ENCODE peak calls at places on chromosomes 3 and 15, in ten cellular contexts. R is iPS-NIHi11, M is caudate nucleus, Z is RCC 7860, J is activated T-cell treated with anti-CD3 and anti-CD28 coated beads for 24 hours, H is NCI-H1436, G is iris pigment epithelial cell, C is glutamatergic neuron, X is H9, N is A172. I is an unnamed sample.

GRCh38 chr15:101675796-101676582 is 23.8 kb upstream of the TM2D3 start:
- DNase-seq in R (peak), M (no peak), Z (peak), J (no peak), H (no peak), G (peak), C (no peak), X (peak), N (peak), I (no peak)

GRCh38 chr3:106014518-106014917 is 145.7 kb upstream of the CBLB start:
- DNase-seq in R (no peak), M (no peak), Z (no peak), J (no peak), H (no peak), G (no peak), C (no peak), X (no peak), N (no peak), I (no peak)

GRCh38 chr15:80588801-80589200 is 106.3 kb upstream of the ABHD17C start:
- DNase-seq in R (no peak), M (no peak), Z (peak), J (no peak), H (no peak), G (peak), C (no peak), X (no peak), N (peak), I (no peak)

GRCh38 chr3:69324362-69325025 is 61.4 kb downstream of the FRMD4B start:
- DNase-seq in R (no peak), M (no peak), Z (no peak), J (no peak), H (peak), G (no peak), C (no peak), X (no peak), N (no peak), I (no peak)

GRCh38 chr3:126127452-126127851 is 43.5 kb upstream of the SLC41A3 start:
- DNase-seq in R (no peak), M (no peak), Z (no peak), J (no peak), H (no peak), G (no peak), C (no peak), X (no peak), N (no peak), I (no peak)

GRCh38 chr3:54206874-54207273 is 84.5 kb downstream of the CACNA2D3 start:
- DNase-seq in R (no peak), M (no peak), Z (no peak), J (no peak), H (no peak), G (no peak), C (no peak), X (no peak), N (no peak), I (no peak)

GRCh38 chr3:171892457-171892856 is 49.3 kb downstream of the TMEM212 start:
- DNase-seq in R (no peak), M (no peak), Z (no peak), J (no peak), H (no peak), G (no peak), C (no peak), X (no peak), N (no peak), I (no peak)

GRCh38 chr3:30720586-30721313 is 114.3 kb downstream of the TGFBR2 start:
- DNase-seq in R (no peak), M (no peak), Z (peak), J (no peak), H (no peak), G (peak), C (no peak), X (no peak), N (peak), I (no peak)

GRCh38 chr3:71694358-71694999 is 30.7 kb downstream of the EIF4E3 start:
- DNase-seq in R (no peak), M (no peak), Z (peak), J (no peak), H (no peak), G (peak), C (no peak), X (no peak), N (peak), I (no peak)

GRCh38 chr3:52506266-52506966 is 11.3 kb downstream of the STAB1 start:
- DNase-seq in R (no peak), M (no peak), Z (no peak), J (no peak), H (no peak), G (no peak), C (no peak), X (no peak), N (no peak), I (no peak)

GRCh38 chr15:41914406-41914805 is 20.6 kb upstream of the SPTBN5 start:
- DNase-seq in R (no peak), M (no peak), Z (no peak), J (no peak), H (no peak), G (no peak), C (no peak), X (no peak), N (no peak), I (no peak)

GRCh38 chr3:155352900-155353490 is 59.5 kb upstream of the STRIT1 start:
- DNase-seq in R (peak), M (no peak), Z (peak), J (no peak), H (peak), G (peak), C (no peak), X (no peak), N (peak), I (no peak)

GRCh38 chr3:43004282-43004681 is 25.2 kb downstream of the GASK1A start:
- DNase-seq in R (no peak), M (no peak), Z (no peak), J (no peak), H (no peak), G (peak), C (no peak), X (no peak), N (no peak), I (no peak)

GRCh38 chr3:5210926-5211325 is 23.4 kb downstream of the EDEM1 start:
- DNase-seq in R (no peak), M (no peak), Z (no peak), J (no peak), H (no peak), G (no peak), C (no peak), X (no peak), N (no peak), I (no peak)

GRCh38 chr15:76065267-76065666 is 5.5 kb downstream of the TMEM266 start:
- DNase-seq in R (no peak), M (no peak), Z (no peak), J (no peak), H (no peak), G (no peak), C (no peak), X (no peak), N (no peak), I (no peak)

GRCh38 chr3:169759256-169759655 is 5.6 kb downstream of the TERC start:
- DNase-seq in R (no peak), M (no peak), Z (peak), J (no peak), H (no peak), G (peak), C (no peak), X (no peak), N (peak), I (no peak)

GRCh38 chr3:192907784-192908183 is 9.9 kb downstream of the MB21D2 start:
- DNase-seq in R (no peak), M (no peak), Z (no peak), J (no peak), H (no peak), G (peak), C (no peak), X (no peak), N (no peak), I (no peak)

GRCh38 chr15:57932348-57932747 is 133.2 kb downstream of the ALDH1A2 start:
- DNase-seq in R (no peak), M (no peak), Z (no peak), J (no peak), H (no peak), G (no peak), C (no peak), X (no peak), N (no peak), I (peak)

GRCh38 chr15:81146006-81146405 is 11.9 kb downstream of the CFAP161 start:
- DNase-seq in R (no peak), M (no peak), Z (no peak), J (no peak), H (no peak), G (no peak), C (no peak), X (no peak), N (no peak), I (no peak)

GRCh38 chr15:76309561-76310330 is 1.5 kb downstream of the ETFA start:
- DNase-seq in R (no peak), M (no peak), Z (no peak), J (no peak), H (no peak), G (peak), C (no peak), X (no peak), N (no peak), I (no peak)

GRCh38 chr3:16468114-16469098 is 45.1 kb downstream of the RFTN1 start:
- DNase-seq in R (no peak), M (no peak), Z (no peak), J (no peak), H (peak), G (no peak), C (no peak), X (no peak), N (peak), I (no peak)

GRCh38 chr3:115790759-115791158 is 167.4 kb downstream of the GAP43 start:
- DNase-seq in R (peak), M (no peak), Z (peak), J (peak), H (no peak), G (peak), C (no peak), X (no peak), N (peak), I (no peak)

GRCh38 chr3:71721721-71722157 is 3.5 kb downstream of the EIF4E3 start:
- DNase-seq in R (no peak), M (no peak), Z (no peak), J (no peak), H (no peak), G (no peak), C (no peak), X (no peak), N (no peak), I (no peak)

GRCh38 chr15:35271371-35272043 is 186.4 kb upstream of the NANOGP8 start:
- DNase-seq in R (no peak), M (no peak), Z (no peak), J (no peak), H (no peak), G (peak), C (no peak), X (no peak), N (peak), I (no peak)

GRCh38 chr3:50275160-50275995 is 3.5 kb upstream of the LSMEM2 start:
- DNase-seq in R (peak), M (no peak), Z (no peak), J (no peak), H (no peak), G (no peak), C (no peak), X (peak), N (no peak), I (no peak)

GRCh38 chr15:75107905-75108838 is 84.8 kb downstream of the PPCDC start:
- DNase-seq in R (no peak), M (no peak), Z (peak), J (peak), H (no peak), G (peak), C (no peak), X (no peak), N (peak), I (no peak)

GRCh38 chr3:143084856-143085731 is 34.5 kb upstream of the CHST2 start:
- DNase-seq in R (peak), M (no peak), Z (peak), J (no peak), H (no peak), G (peak), C (peak), X (no peak), N (peak), I (no peak)

GRCh38 chr15:86044981-86045380 is 34.7 kb upstream of the AGBL1 start:
- DNase-seq in R (peak), M (no peak), Z (no peak), J (no peak), H (no peak), G (no peak), C (no peak), X (no peak), N (no peak), I (no peak)

GRCh38 chr3:112776000-112776399 is 70.7 kb downstream of the CD200R1L start:
- DNase-seq in R (no peak), M (no peak), Z (no peak), J (no peak), H (no peak), G (peak), C (no peak), X (no peak), N (peak), I (no peak)

GRCh38 chr15:56202737-56203136 is 40.9 kb downstream of the RFX7 start:
- DNase-seq in R (no peak), M (no peak), Z (no peak), J (no peak), H (no peak), G (no peak), C (no peak), X (no peak), N (no peak), I (no peak)

GRCh38 chr15:37031198-37031597 is 69.2 kb downstream of the MEIS2 start:
- DNase-seq in R (no peak), M (no peak), Z (no peak), J (no peak), H (no peak), G (peak), C (no peak), X (no peak), N (no peak), I (no peak)

GRCh38 chr3:168883145-168883544 is 780.4 kb downstream of the MECOM start:
- DNase-seq in R (no peak), M (no peak), Z (no peak), J (no peak), H (no peak), G (no peak), C (no peak), X (no peak), N (no peak), I (no peak)

GRCh38 chr15:58517252-58517681 is 85.5 kb downstream of the LIPC start:
- DNase-seq in R (no peak), M (no peak), Z (no peak), J (no peak), H (no peak), G (no peak), C (no peak), X (no peak), N (no peak), I (no peak)

GRCh38 chr15:30038667-30039523 is 43.9 kb upstream of the GOLGA8J start:
- DNase-seq in R (no peak), M (no peak), Z (peak), J (no peak), H (no peak), G (no peak), C (no peak), X (no peak), N (peak), I (no peak)

GRCh38 chr3:39469258-39469657 is 1.8 kb downstream of the MOBP start:
- DNase-seq in R (no peak), M (no peak), Z (no peak), J (no peak), H (no peak), G (no peak), C (no peak), X (no peak), N (no peak), I (no peak)

GRCh38 chr3:143120716-143121239 is 1.2 kb downstream of the CHST2 start:
- DNase-seq in R (no peak), M (no peak), Z (no peak), J (no peak), H (no peak), G (peak), C (peak), X (peak), N (no peak), I (no peak)